ENCODE peak calls at places on chromosome 12, in ten cellular contexts. One of them, this sample, is unnamed.
A peak's percentile ranks its signal among the peaks of the same experiment; 100 is the strongest.

GRCh38 chr12:116411977-116412376 is 134.5 kb upstream of the MED13L start:
- DNase-seq in IMR-90: no peak
- DNase-seq in HL-60: no peak
- DNase-seq in CD8-positive, alpha-beta T cell: no peak
- DNase-seq in RWPE2: no peak
- DNase-seq in naive thymus-derived CD4-positive, alpha-beta T cell: no peak
- DNase-seq in Panc1: no peak
- DNase-seq in body of pancreas: no peak
- DNase-seq in GM23248: peak; percentile 19
- DNase-seq in CD8-positive, alpha-beta memory T cell: no peak
- DNase-seq in this sample: no peak

GRCh38 chr12:132111641-132112304 is 32.3 kb downstream of the DDX51 start:
- DNase-seq in naive thymus-derived CD4-positive, alpha-beta T cell: no peak
- DNase-seq in Panc1: no peak
- DNase-seq in RWPE2: no peak
- DNase-seq in body of pancreas: no peak
- DNase-seq in HL-60: no peak
- DNase-seq in CD8-positive, alpha-beta T cell: no peak
- DNase-seq in CD8-positive, alpha-beta memory T cell: no peak
- DNase-seq in IMR-90: no peak
- DNase-seq in GM23248: no peak
- DNase-seq in this sample: no peak

GRCh38 chr12:130795906-130796305 is 43.1 kb downstream of the STX2 start:
- DNase-seq in body of pancreas: no peak
- DNase-seq in CD8-positive, alpha-beta T cell: no peak
- DNase-seq in HL-60: no peak
- DNase-seq in RWPE2: no peak
- DNase-seq in CD8-positive, alpha-beta memory T cell: no peak
- DNase-seq in GM23248: no peak
- DNase-seq in IMR-90: no peak
- DNase-seq in naive thymus-derived CD4-positive, alpha-beta T cell: no peak
- DNase-seq in Panc1: no peak
- DNase-seq in this sample: no peak

GRCh38 chr12:22635812-22636211 is 10.8 kb downstream of the ETNK1 start:
- DNase-seq in RWPE2: no peak
- DNase-seq in IMR-90: no peak
- DNase-seq in naive thymus-derived CD4-positive, alpha-beta T cell: no peak
- DNase-seq in CD8-positive, alpha-beta memory T cell: no peak
- DNase-seq in HL-60: no peak
- DNase-seq in CD8-positive, alpha-beta T cell: no peak
- DNase-seq in Panc1: no peak
- DNase-seq in body of pancreas: no peak
- DNase-seq in GM23248: peak; percentile 51
- DNase-seq in this sample: peak; percentile 68

GRCh38 chr12:104653730-104654328 is 197.1 kb downstream of the CHST11 start:
- DNase-seq in body of pancreas: no peak
- DNase-seq in GM23248: peak; percentile 27
- DNase-seq in naive thymus-derived CD4-positive, alpha-beta T cell: peak; percentile 16
- DNase-seq in Panc1: no peak
- DNase-seq in HL-60: no peak
- DNase-seq in RWPE2: no peak
- DNase-seq in CD8-positive, alpha-beta memory T cell: peak; percentile 18
- DNase-seq in IMR-90: no peak
- DNase-seq in CD8-positive, alpha-beta T cell: no peak
- DNase-seq in this sample: no peak

GRCh38 chr12:12482150-12482761 is 80.4 kb downstream of the DUSP16 start:
- DNase-seq in CD8-positive, alpha-beta memory T cell: peak; percentile 88
- DNase-seq in HL-60: no peak
- DNase-seq in naive thymus-derived CD4-positive, alpha-beta T cell: peak; percentile 88
- DNase-seq in GM23248: no peak
- DNase-seq in RWPE2: no peak
- DNase-seq in IMR-90: no peak
- DNase-seq in Panc1: no peak
- DNase-seq in CD8-positive, alpha-beta T cell: peak; percentile 24
- DNase-seq in body of pancreas: no peak
- DNase-seq in this sample: no peak

GRCh38 chr12:124520258-124520657 is 47.2 kb downstream of the NCOR2 start:
- DNase-seq in CD8-positive, alpha-beta T cell: no peak
- DNase-seq in RWPE2: no peak
- DNase-seq in GM23248: peak; percentile 32
- DNase-seq in Panc1: no peak
- DNase-seq in body of pancreas: peak; percentile 87
- DNase-seq in HL-60: no peak
- DNase-seq in IMR-90: peak; percentile 29
- DNase-seq in naive thymus-derived CD4-positive, alpha-beta T cell: no peak
- DNase-seq in CD8-positive, alpha-beta memory T cell: no peak
- DNase-seq in this sample: peak; percentile 77

GRCh38 chr12:81450920-81451739 is 308.0 kb downstream of the PPFIA2 start:
- DNase-seq in CD8-positive, alpha-beta memory T cell: no peak
- DNase-seq in CD8-positive, alpha-beta T cell: no peak
- DNase-seq in Panc1: peak; percentile 12
- DNase-seq in body of pancreas: peak; percentile 25
- DNase-seq in GM23248: peak; percentile 79
- DNase-seq in RWPE2: no peak
- DNase-seq in HL-60: peak; percentile 29
- DNase-seq in IMR-90: peak; percentile 54
- DNase-seq in naive thymus-derived CD4-positive, alpha-beta T cell: no peak
- DNase-seq in this sample: peak; percentile 64

GRCh38 chr12:115840159-115840558 is 437.3 kb downstream of the MED13L start:
- DNase-seq in CD8-positive, alpha-beta memory T cell: no peak
- DNase-seq in HL-60: no peak
- DNase-seq in Panc1: peak; percentile 8
- DNase-seq in CD8-positive, alpha-beta T cell: no peak
- DNase-seq in RWPE2: no peak
- DNase-seq in IMR-90: no peak
- DNase-seq in body of pancreas: no peak
- DNase-seq in GM23248: peak; percentile 20
- DNase-seq in naive thymus-derived CD4-positive, alpha-beta T cell: no peak
- DNase-seq in this sample: no peak

GRCh38 chr12:22729898-22730443 is 105.0 kb downstream of the ETNK1 start:
- DNase-seq in naive thymus-derived CD4-positive, alpha-beta T cell: no peak
- DNase-seq in body of pancreas: no peak
- DNase-seq in IMR-90: peak; percentile 80
- DNase-seq in CD8-positive, alpha-beta memory T cell: no peak
- DNase-seq in HL-60: no peak
- DNase-seq in Panc1: no peak
- DNase-seq in CD8-positive, alpha-beta T cell: no peak
- DNase-seq in GM23248: peak; percentile 71
- DNase-seq in RWPE2: no peak
- DNase-seq in this sample: peak; percentile 92

GRCh38 chr12:119366007-119366406 is 31.5 kb downstream of the CCDC60 start:
- DNase-seq in naive thymus-derived CD4-positive, alpha-beta T cell: no peak
- DNase-seq in IMR-90: no peak
- DNase-seq in body of pancreas: no peak
- DNase-seq in HL-60: no peak
- DNase-seq in GM23248: no peak
- DNase-seq in Panc1: no peak
- DNase-seq in CD8-positive, alpha-beta memory T cell: no peak
- DNase-seq in CD8-positive, alpha-beta T cell: no peak
- DNase-seq in RWPE2: no peak
- DNase-seq in this sample: no peak

GRCh38 chr12:97404549-97404948 is 58.1 kb upstream of the RMST start:
- DNase-seq in GM23248: peak; percentile 43
- DNase-seq in IMR-90: peak; percentile 6
- DNase-seq in CD8-positive, alpha-beta T cell: no peak
- DNase-seq in RWPE2: no peak
- DNase-seq in naive thymus-derived CD4-positive, alpha-beta T cell: no peak
- DNase-seq in CD8-positive, alpha-beta memory T cell: no peak
- DNase-seq in Panc1: peak; percentile 12
- DNase-seq in body of pancreas: peak; percentile 47
- DNase-seq in HL-60: peak; percentile 10
- DNase-seq in this sample: peak; percentile 21

GRCh38 chr12:75101805-75102204 is 107.8 kb downstream of the KCNC2 start:
- DNase-seq in RWPE2: no peak
- DNase-seq in body of pancreas: no peak
- DNase-seq in GM23248: no peak
- DNase-seq in CD8-positive, alpha-beta memory T cell: no peak
- DNase-seq in HL-60: no peak
- DNase-seq in CD8-positive, alpha-beta T cell: no peak
- DNase-seq in naive thymus-derived CD4-positive, alpha-beta T cell: no peak
- DNase-seq in IMR-90: no peak
- DNase-seq in Panc1: no peak
- DNase-seq in this sample: no peak

DNA sequence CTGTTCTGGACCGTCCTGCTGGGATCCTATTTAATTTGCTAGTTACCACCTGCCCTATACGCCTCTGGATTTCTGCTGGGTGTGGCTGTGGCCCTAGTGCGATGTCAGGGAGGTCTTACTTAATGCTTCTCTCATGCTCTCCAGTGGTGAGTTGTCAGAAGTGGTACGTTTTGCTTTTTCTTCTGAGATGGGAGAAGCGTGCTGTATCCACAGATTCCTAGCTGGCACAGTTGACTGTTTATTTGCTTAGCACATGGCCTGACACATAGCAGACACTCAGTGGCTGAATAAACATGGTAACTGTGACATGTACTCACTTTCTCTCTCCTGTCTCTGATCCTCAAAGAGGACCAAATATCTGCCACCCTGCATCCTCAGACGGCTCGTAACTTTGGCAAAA is 107.3 kb downstream of the CACNA1C start:
- DNase-seq in CD8-positive, alpha-beta T cell: no peak
- DNase-seq in RWPE2: no peak
- DNase-seq in naive thymus-derived CD4-positive, alpha-beta T cell: no peak
- DNase-seq in IMR-90: no peak
- DNase-seq in HL-60: no peak
- DNase-seq in body of pancreas: no peak
- DNase-seq in GM23248: no peak
- DNase-seq in Panc1: no peak
- DNase-seq in CD8-positive, alpha-beta memory T cell: no peak
- DNase-seq in this sample: no peak
- H3K27ac ChIP-seq in CD8-positive, alpha-beta T cell: no peak overlapping the region
- H3K27ac ChIP-seq in RWPE2: no peak overlapping the region
- H3K27ac ChIP-seq in naive thymus-derived CD4-positive, alpha-beta T cell: no peak overlapping the region
- H3K27ac ChIP-seq in IMR-90: no peak overlapping the region
- H3K27ac ChIP-seq in HL-60: no peak overlapping the region
- H3K27ac ChIP-seq in body of pancreas: no peak overlapping the region
- H3K27ac ChIP-seq in GM23248: no peak overlapping the region
- H3K27ac ChIP-seq in Panc1: no peak overlapping the region
- H3K27ac ChIP-seq in CD8-positive, alpha-beta memory T cell: no peak overlapping the region
- H3K27ac ChIP-seq in this sample: no peak overlapping the region

DNA sequence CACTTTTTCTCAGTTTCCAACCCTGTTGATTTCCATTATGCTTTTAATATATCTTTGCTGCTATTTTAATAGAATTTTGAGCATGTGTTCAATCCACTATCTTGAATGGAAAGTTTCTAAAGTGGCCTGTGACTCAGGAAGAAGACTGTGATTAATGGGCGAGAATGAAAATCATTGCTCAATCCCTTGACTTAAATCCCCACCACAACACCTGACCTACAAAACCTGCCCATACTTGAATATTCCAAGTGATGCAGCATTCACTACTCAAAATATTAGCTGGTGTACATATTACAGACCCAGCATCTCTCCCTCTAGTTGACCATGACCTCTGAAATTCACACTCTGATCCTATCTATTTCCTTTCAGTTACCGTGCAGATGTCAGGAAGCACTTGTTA is 1.3 kb upstream of the OAS3 start:
- DNase-seq in HL-60: no peak
- DNase-seq in body of pancreas: no peak
- DNase-seq in CD8-positive, alpha-beta memory T cell: no peak
- DNase-seq in naive thymus-derived CD4-positive, alpha-beta T cell: no peak
- DNase-seq in CD8-positive, alpha-beta T cell: no peak
- DNase-seq in RWPE2: no peak
- DNase-seq in Panc1: no peak
- DNase-seq in GM23248: no peak
- DNase-seq in IMR-90: no peak
- DNase-seq in this sample: no peak
- H3K27ac ChIP-seq in HL-60: no peak overlapping the region
- H3K27ac ChIP-seq in body of pancreas: no peak overlapping the region
- H3K27ac ChIP-seq in CD8-positive, alpha-beta memory T cell: no peak overlapping the region
- H3K27ac ChIP-seq in naive thymus-derived CD4-positive, alpha-beta T cell: peak overlapping the region; percentile 82
- H3K27ac ChIP-seq in CD8-positive, alpha-beta T cell: no peak overlapping the region
- H3K27ac ChIP-seq in RWPE2: peak overlapping the region; percentile 79
- H3K27ac ChIP-seq in Panc1: no peak overlapping the region
- H3K27ac ChIP-seq in GM23248: no peak overlapping the region
- H3K27ac ChIP-seq in IMR-90: no peak overlapping the region
- H3K27ac ChIP-seq in this sample: no peak overlapping the region

DNA sequence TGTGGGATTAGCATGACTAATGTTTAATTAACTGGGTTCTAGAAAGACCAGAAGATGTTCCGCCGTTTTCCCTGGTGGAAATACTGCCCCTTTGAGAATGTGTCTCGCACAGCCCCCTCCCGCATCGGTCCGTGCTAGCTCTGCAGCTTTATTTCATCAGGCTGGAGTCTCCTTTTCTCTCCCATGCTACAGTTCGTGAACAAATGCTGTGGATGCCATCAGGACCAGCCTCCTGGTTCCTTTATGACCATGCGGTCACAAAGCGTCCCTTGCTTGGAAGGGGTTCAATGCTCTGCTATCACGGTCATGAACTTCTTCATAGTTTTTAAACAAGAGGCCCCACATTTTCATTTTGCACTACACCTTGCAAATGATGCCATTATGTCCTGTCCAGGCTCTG is 157.7 kb upstream of the TMEM132C start:
- DNase-seq in IMR-90: no peak
- DNase-seq in Panc1: no peak
- DNase-seq in HL-60: no peak
- DNase-seq in RWPE2: no peak
- DNase-seq in CD8-positive, alpha-beta memory T cell: no peak
- DNase-seq in GM23248: no peak
- DNase-seq in naive thymus-derived CD4-positive, alpha-beta T cell: no peak
- DNase-seq in body of pancreas: no peak
- DNase-seq in CD8-positive, alpha-beta T cell: no peak
- DNase-seq in this sample: no peak
- H3K27ac ChIP-seq in IMR-90: no peak overlapping the region
- H3K27ac ChIP-seq in Panc1: no peak overlapping the region
- H3K27ac ChIP-seq in HL-60: no peak overlapping the region
- H3K27ac ChIP-seq in RWPE2: no peak overlapping the region
- H3K27ac ChIP-seq in CD8-positive, alpha-beta memory T cell: no peak overlapping the region
- H3K27ac ChIP-seq in GM23248: no peak overlapping the region
- H3K27ac ChIP-seq in naive thymus-derived CD4-positive, alpha-beta T cell: no peak overlapping the region
- H3K27ac ChIP-seq in body of pancreas: no peak overlapping the region
- H3K27ac ChIP-seq in CD8-positive, alpha-beta T cell: no peak overlapping the region
- H3K27ac ChIP-seq in this sample: no peak overlapping the region

DNA sequence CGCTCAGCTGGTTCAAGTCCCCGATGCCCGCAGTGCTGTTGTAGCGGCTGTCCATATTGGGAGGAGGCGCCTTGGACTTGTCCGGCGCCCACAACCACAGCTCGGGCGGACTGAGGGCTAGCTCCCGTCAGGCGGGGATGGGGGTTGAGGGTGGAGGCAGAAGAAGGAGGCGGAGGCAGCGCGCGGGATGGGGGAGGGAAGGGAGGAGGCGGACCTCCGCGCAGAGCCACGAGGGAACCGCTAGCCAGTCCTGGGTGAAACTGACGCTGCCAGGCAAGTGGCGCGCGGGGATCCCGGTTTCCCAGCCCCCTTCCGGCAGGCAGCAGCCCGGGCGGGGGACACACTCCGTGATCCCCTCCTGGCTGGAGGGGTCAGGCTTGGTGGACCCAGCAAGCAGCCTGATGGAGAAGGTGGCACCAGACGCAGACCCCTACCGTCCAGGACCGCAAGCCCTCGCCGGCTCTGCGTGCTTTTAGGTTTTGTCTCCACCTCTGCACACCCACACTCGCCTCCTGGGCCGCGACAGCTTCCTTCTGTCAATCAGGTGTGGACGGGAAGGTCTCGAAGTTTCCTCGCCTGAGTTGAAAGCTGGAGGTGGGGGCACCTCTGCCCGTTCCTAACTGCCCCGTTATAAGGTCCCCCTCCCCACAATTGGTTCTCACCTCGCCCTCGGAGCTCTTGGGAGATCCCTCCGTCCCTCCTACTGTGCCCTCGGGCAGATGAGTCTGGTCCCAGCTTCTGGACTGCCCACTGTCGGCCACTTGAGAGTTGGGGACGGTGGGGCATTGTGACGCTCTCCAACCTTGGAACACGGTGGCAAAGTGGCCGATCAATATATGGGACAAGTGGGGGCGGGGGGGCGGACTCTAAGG is at the start of gene CPNE8:
- DNase-seq in naive thymus-derived CD4-positive, alpha-beta T cell: peak; percentile 20
- DNase-seq in GM23248: peak; percentile 72
- DNase-seq in CD8-positive, alpha-beta T cell: no peak
- DNase-seq in body of pancreas: peak; percentile 66
- DNase-seq in CD8-positive, alpha-beta memory T cell: peak; percentile 7
- DNase-seq in IMR-90: no peak
- DNase-seq in HL-60: no peak
- DNase-seq in RWPE2: peak; percentile 75
- DNase-seq in Panc1: peak; percentile 57
- DNase-seq in this sample: peak; percentile 68
- H3K27ac ChIP-seq in naive thymus-derived CD4-positive, alpha-beta T cell: peak within 1 kb of the TSS; percentile 39
- H3K27ac ChIP-seq in GM23248: peak within 1 kb of the TSS; percentile 76
- H3K27ac ChIP-seq in CD8-positive, alpha-beta T cell: no peak within 1 kb of the TSS
- H3K27ac ChIP-seq in body of pancreas: peak within 1 kb of the TSS; percentile 85
- H3K27ac ChIP-seq in CD8-positive, alpha-beta memory T cell: peak within 1 kb of the TSS; percentile 54
- H3K27ac ChIP-seq in IMR-90: no peak within 1 kb of the TSS
- H3K27ac ChIP-seq in HL-60: no peak within 1 kb of the TSS
- H3K27ac ChIP-seq in RWPE2: peak within 1 kb of the TSS; percentile 71
- H3K27ac ChIP-seq in Panc1: peak within 1 kb of the TSS; percentile 94
- H3K27ac ChIP-seq in this sample: peak within 1 kb of the TSS; percentile 58

This sample was measured in astrocyte.